ENCODE peak calls at places on chromosomes 16 and 17, in eight cellular contexts. A is heart right ventricle; W is pancreas; I is ascending aorta; F is effector memory CD4-positive, alpha-beta T cell; G is A549; S is H9; T is fibroblast of lung. M is an unnamed sample.

GRCh38 chr17:72187544-72187943 is 66.7 kb downstream of the SOX9 start:
- DNase-seq in S (no peak), A (peak; percentile 74), W (no peak), F (no peak), T (peak; percentile 65), G (no peak), I (no peak), M (no peak)

GRCh38 chr17:14904406-14904805 is 360.7 kb downstream of the PMP22 start:
- DNase-seq in I (no peak), F (no peak), G (no peak), W (no peak), T (no peak), S (no peak), A (no peak), M (no peak)

GRCh38 chr17:76487451-76488192 is 13.6 kb downstream of the RHBDF2 start:
- DNase-seq in T (no peak), W (no peak), G (no peak), S (no peak), A (no peak), I (no peak), F (no peak), M (no peak)

GRCh38 chr16:28089205-28089991 is 25.9 kb upstream of the GSG1L start:
- DNase-seq in W (peak; percentile 6), I (no peak), S (no peak), G (no peak), F (no peak), T (no peak), A (no peak), M (no peak)

GRCh38 chr17:3603119-3603869 is 5.9 kb downstream of the TRPV1 start:
- DNase-seq in I (no peak), S (no peak), F (no peak), A (no peak), T (peak; percentile 74), W (no peak), G (no peak), M (no peak)

GRCh38 chr16:81876273-81876900 is 97.3 kb downstream of the PLCG2 start:
- DNase-seq in G (no peak), F (no peak), I (no peak), S (no peak), A (no peak), T (no peak), W (no peak), M (no peak)

GRCh38 chr17:67258836-67259468 is 14.0 kb upstream of the HELZ start:
- DNase-seq in I (no peak), G (no peak), T (no peak), W (no peak), S (peak; percentile 21), A (no peak), F (peak; percentile 49), M (peak; percentile 56)

GRCh38 chr16:21722771-21723460 is 59.1 kb downstream of the OTOA start:
- DNase-seq in A (no peak), G (no peak), S (no peak), T (no peak), W (no peak), F (no peak), I (no peak), M (no peak)

GRCh38 chr17:18267927-18268711 is 7.7 kb downstream of the MIEF2 start:
- DNase-seq in G (no peak), I (no peak), F (no peak), S (peak; percentile 77), A (no peak), T (peak; percentile 39), W (no peak), M (no peak)

GRCh38 chr17:58280480-58281217 is at the start of gene MPO:
- DNase-seq in T (no peak), A (no peak), I (no peak), S (no peak), F (no peak), G (no peak), W (no peak), M (no peak)

GRCh38 chr17:81099888-81100287 is 64.9 kb downstream of the BAIAP2 start:
- DNase-seq in A (no peak), W (no peak), T (no peak), G (no peak), I (no peak), F (no peak), S (no peak), M (no peak)
- H3K27ac ChIP-seq in A (no peak overlapping the region), W (no peak overlapping the region), T (no peak overlapping the region), G (no peak overlapping the region), I (no peak overlapping the region), F (no peak overlapping the region), S (no peak overlapping the region), M (no peak overlapping the region)

GRCh38 chr16:29815793-29816693 is at the start of gene PAGR1:
- DNase-seq in A (peak; percentile 99), S (peak; percentile 99), T (peak; percentile 100), I (peak; percentile 96), G (peak; percentile 100), W (peak; percentile 99), F (peak; percentile 98), M (peak; percentile 99)
- H3K4me1 ChIP-seq in A (peaks cover 37% of the 10 kb centered on the region), S (peaks cover 6% of the 10 kb centered on the region), T (peaks cover 36% of the 10 kb centered on the region), I (no peaks in the 10 kb centered on the region), G (peaks cover 39% of the 10 kb centered on the region), W (peaks cover 9% of the 10 kb centered on the region), F (peaks cover 54% of the 10 kb centered on the region), M (peaks cover 66% of the 10 kb centered on the region)

GRCh38 chr17:31314788-31315105 is 893 bp upstream of the EVI2B start:
- DNase-seq in I (no peak), T (no peak), F (no peak), G (no peak), S (no peak), A (no peak), W (no peak), M (no peak)
- H3K27ac ChIP-seq in I (no peak overlapping the region), T (no peak overlapping the region), F (peak overlapping the region; percentile 88), G (no peak overlapping the region), S (no peak overlapping the region), A (no peak overlapping the region), W (no peak overlapping the region), M (peak overlapping the region; percentile 36)

GRCh38 chr17:35017021-35017420 is 36.7 kb downstream of the LIG3 start:
- DNase-seq in S (no peak), T (no peak), W (no peak), G (no peak), F (no peak), A (no peak), I (no peak), M (no peak)
- H3K4me1 ChIP-seq in S (peaks cover under 1% of the 10 kb centered on the region), T (no peaks in the 10 kb centered on the region), W (no peaks in the 10 kb centered on the region), G (peaks cover 5% of the 10 kb centered on the region), F (peaks cover 16% of the 10 kb centered on the region), A (peaks cover 1% of the 10 kb centered on the region), I (peaks cover 5% of the 10 kb centered on the region), M (peaks cover 17% of the 10 kb centered on the region)

GRCh38 chr17:64277831-64278562 is 14.9 kb upstream of the TEX2 start:
- DNase-seq in A (peak; percentile 28), G (no peak), I (no peak), W (no peak), F (no peak), T (no peak), S (no peak), M (no peak)

GRCh38 chr17:64275016-64275415 is 12.0 kb upstream of the TEX2 start:
- DNase-seq in T (no peak), S (no peak), I (no peak), W (no peak), G (no peak), A (no peak), F (no peak), M (no peak)

GRCh38 chr17:64273006-64273405 is 9.9 kb upstream of the TEX2 start:
- DNase-seq in W (no peak), F (no peak), T (no peak), I (no peak), S (no peak), A (no peak), G (no peak), M (no peak)

GRCh38 chr17:64278614-64279013 is 15.6 kb upstream of the TEX2 start:
- DNase-seq in T (peak; percentile 58), F (no peak), A (peak; percentile 16), S (no peak), I (no peak), W (no peak), G (peak; percentile 45), M (no peak)

DNA sequence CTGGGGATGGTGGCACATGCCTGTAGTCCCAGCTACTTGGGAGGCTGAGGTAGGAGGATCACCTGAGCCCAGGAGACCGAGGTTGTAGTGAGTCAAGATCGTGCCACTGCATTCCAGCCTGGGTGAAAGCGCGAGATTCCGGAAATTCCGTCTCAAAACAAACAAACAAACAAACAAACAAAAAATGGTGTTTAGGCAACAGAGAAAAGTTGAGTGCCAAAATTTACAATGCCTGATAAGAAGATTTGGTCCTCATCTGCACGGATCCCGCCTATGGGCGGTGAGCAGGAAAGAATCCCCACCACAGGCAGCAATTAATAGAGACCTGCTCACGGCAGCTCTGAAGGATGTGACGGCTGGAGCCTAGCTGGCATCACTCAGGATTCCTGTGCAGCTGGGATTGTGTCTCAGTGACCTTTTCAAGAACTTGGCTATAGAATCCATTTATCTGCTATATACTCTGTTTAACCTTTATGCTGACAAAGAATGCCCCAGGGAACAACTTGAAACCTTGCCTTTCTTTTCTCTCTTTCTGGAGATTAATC is 14.0 kb upstream of the TEX2 start:
- DNase-seq in S (no peak), G (no peak), I (no peak), W (no peak), T (no peak), A (no peak), F (no peak), M (no peak)
- H3K27ac ChIP-seq in S (no peak overlapping the region), G (no peak overlapping the region), I (no peak overlapping the region), W (no peak overlapping the region), T (no peak overlapping the region), A (peak overlapping the region; percentile 33), F (no peak overlapping the region), M (no peak overlapping the region)

DNA sequence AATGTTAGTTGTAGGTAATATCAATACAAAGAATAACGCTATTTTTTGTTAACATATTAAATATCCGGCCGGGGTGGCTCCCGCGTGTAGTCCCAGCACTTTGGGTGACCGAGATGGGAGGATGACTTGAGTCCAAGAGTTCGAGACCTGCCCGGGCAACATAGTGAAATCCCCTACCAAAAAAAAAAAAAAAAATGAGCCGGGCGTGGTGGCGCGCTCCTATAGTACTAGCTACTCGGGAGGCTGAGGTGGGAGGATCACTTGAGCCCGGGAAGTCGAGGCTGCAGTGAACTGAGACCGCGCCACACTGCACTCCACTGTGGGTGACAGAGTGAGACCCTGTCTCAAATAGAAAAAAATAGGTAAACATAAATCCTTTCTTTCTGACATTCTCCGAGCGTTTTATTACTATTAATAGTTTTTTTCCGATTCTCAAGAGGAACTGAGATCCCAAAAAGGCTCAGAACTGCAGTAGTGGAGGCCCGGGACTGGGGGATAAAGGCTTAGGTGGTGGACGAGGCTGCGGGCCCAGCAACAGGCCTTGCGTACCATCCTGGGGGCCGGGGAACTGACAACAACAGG is 1.0 kb downstream of the N4BP1 start:
- DNase-seq in A (no peak), W (no peak), T (peak; percentile 22), S (no peak), I (no peak), F (peak; percentile 6), G (no peak), M (no peak)
- H3K4me1 ChIP-seq in A (peaks cover 45% of the 10 kb centered on the region), W (peaks cover 17% of the 10 kb centered on the region), T (no peaks in the 10 kb centered on the region), S (peaks cover 22% of the 10 kb centered on the region), I (peaks cover 4% of the 10 kb centered on the region), F (peaks cover 41% of the 10 kb centered on the region), G (peaks cover 39% of the 10 kb centered on the region), M (peaks cover 85% of the 10 kb centered on the region)

GRCh38 chr16:3058173-3059030 is 7.0 kb upstream of the IL32 start:
- DNase-seq in A (peak; percentile 49), T (no peak), W (peak; percentile 88), I (no peak), S (peak; percentile 85), G (peak; percentile 64), F (no peak), M (peak; percentile 48)
- H3K27ac ChIP-seq in A (peak overlapping the region; percentile 88), T (peak overlapping the region; percentile 43), W (no peak overlapping the region), I (no peak overlapping the region), S (no peak overlapping the region), G (peak overlapping the region; percentile 99), F (peak overlapping the region; percentile 88), M (peak overlapping the region; percentile 89)